ENCODE peak calls at places on chromosomes 13 and 19, in six cellular contexts. V is IMR-90, K is tibial nerve, E is sigmoid colon, W is ovary, G is suprapubic skin. N is an unnamed sample.

GRCh38 chr13:113926951-113927660 is 46.8 kb downstream of the C13orf46 start:
- DNase-seq in K (no peak), G (peak), W (no peak), V (no peak), E (no peak), N (no peak)

GRCh38 chr13:59409211-59409610 is 754.5 kb downstream of the DIAPH3 start:
- DNase-seq in W (peak), G (no peak), K (no peak), V (peak), E (peak), N (no peak)

GRCh38 chr19:23415034-23415433 is 19.8 kb upstream of the ZNF91 start:
- DNase-seq in W (no peak), G (no peak), V (no peak), K (no peak), E (no peak), N (no peak)

GRCh38 chr19:32719611-32720059 is at the start of gene TDRD12:
- DNase-seq in K (no peak), E (no peak), W (peak), G (no peak), V (no peak), N (peak)

GRCh38 chr13:21076265-21076653 is 14.9 kb upstream of the LATS2 start:
- DNase-seq in W (no peak), K (no peak), V (no peak), E (no peak), G (no peak), N (no peak)

GRCh38 chr19:30345686-30346085 is 26.5 kb upstream of the ZNF536 start:
- DNase-seq in G (peak), E (no peak), W (no peak), V (no peak), K (no peak), N (no peak)

GRCh38 chr19:16888629-16889371 is at the start of gene F2RL3:
- DNase-seq in K (no peak), V (peak), W (peak), G (peak), E (peak), N (peak)

GRCh38 chr19:45075215-45076028 is 856 bp downstream of the ZNF296 start:
- DNase-seq in K (peak), E (peak), G (peak), V (no peak), W (no peak), N (peak)

GRCh38 chr13:27020415-27020814 is 151.2 kb downstream of the USP12 start:
- DNase-seq in K (no peak), G (no peak), E (no peak), W (no peak), V (no peak), N (no peak)

GRCh38 chr19:18676692-18677091 is 6.8 kb upstream of the CRTC1 start:
- DNase-seq in G (no peak), W (no peak), V (no peak), E (no peak), K (no peak), N (no peak)

GRCh38 chr19:55304279-55304978 is 20.6 kb downstream of the BRSK1 start:
- DNase-seq in E (no peak), G (no peak), K (peak), W (peak), V (no peak), N (no peak)

GRCh38 chr19:6535558-6536137 is 4.8 kb downstream of the TNFSF9 start:
- DNase-seq in G (no peak), E (no peak), K (no peak), V (no peak), W (no peak), N (no peak)

GRCh38 chr13:42394361-42395065 is 122.6 kb downstream of the AKAP11 start:
- DNase-seq in G (no peak), V (no peak), W (no peak), K (no peak), E (no peak), N (no peak)

GRCh38 chr19:4064551-4065260 is 2.0 kb downstream of the ZBTB7A start:
- DNase-seq in W (peak), V (no peak), G (no peak), K (no peak), E (peak), N (peak)

GRCh38 chr13:21060063-21060826 is 1.1 kb downstream of the LATS2 start:
- DNase-seq in W (peak), K (peak), G (no peak), E (peak), V (peak), N (no peak)

GRCh38 chr13:101915333-101915732 is 462.9 kb downstream of the ITGBL1 start:
- DNase-seq in V (no peak), K (no peak), W (no peak), G (no peak), E (no peak), N (no peak)

GRCh38 chr19:31232871-31233270 is 116.4 kb downstream of the TSHZ3 start:
- DNase-seq in E (no peak), G (no peak), K (no peak), V (peak), W (no peak), N (no peak)

GRCh38 chr13:94419304-94419943 is 60.1 kb downstream of the DCT start:
- DNase-seq in V (peak), E (no peak), K (no peak), W (no peak), G (no peak), N (no peak)

GRCh38 chr19:18291590-18292459 is 10.4 kb upstream of the JUND start:
- DNase-seq in E (peak), K (peak), G (peak), V (peak), W (peak), N (peak)

DNA sequence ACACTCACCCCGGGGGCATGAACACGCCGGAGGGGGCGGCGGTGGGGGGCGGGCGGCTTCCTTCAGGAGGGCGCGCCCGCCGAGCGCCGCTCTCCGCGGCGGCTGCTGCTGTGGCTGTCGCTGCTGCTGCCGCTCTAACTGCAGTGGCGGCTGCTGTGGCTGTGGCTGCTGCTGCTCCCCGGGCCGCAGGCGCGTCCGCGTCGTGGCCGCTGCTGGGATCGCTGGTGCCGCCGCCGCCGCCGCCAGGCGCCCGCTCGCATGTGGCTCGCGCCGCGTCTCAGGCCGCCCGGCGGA is at the start of gene BBC3:
- DNase-seq in G (no peak), K (no peak), E (no peak), V (no peak), W (no peak), N (no peak)
- TF ChIP-seq POLR2A in G (no peak), K (peak), E (no peak), V (no peak), W (peak), N (no peak)

GRCh38 chr19:49363265-49364082 is at the start of gene DKKL1:
- DNase-seq in K (peak), G (peak), E (peak), V (peak), W (peak), N (peak)

GRCh38 chr19:49362048-49362925 is at the start of gene TEAD2:
- DNase-seq in G (peak), K (peak), E (peak), V (peak), W (peak), N (no peak)

GRCh38 chr19:49366110-49366509 is 2.4 kb downstream of the DKKL1 start:
- DNase-seq in V (no peak), W (no peak), K (no peak), G (no peak), E (no peak), N (no peak)

GRCh38 chr19:49362926-49363264 is 679 bp upstream of the TEAD2 start:
- DNase-seq in E (peak), V (peak), G (no peak), W (peak), K (peak), N (no peak)

DNA sequence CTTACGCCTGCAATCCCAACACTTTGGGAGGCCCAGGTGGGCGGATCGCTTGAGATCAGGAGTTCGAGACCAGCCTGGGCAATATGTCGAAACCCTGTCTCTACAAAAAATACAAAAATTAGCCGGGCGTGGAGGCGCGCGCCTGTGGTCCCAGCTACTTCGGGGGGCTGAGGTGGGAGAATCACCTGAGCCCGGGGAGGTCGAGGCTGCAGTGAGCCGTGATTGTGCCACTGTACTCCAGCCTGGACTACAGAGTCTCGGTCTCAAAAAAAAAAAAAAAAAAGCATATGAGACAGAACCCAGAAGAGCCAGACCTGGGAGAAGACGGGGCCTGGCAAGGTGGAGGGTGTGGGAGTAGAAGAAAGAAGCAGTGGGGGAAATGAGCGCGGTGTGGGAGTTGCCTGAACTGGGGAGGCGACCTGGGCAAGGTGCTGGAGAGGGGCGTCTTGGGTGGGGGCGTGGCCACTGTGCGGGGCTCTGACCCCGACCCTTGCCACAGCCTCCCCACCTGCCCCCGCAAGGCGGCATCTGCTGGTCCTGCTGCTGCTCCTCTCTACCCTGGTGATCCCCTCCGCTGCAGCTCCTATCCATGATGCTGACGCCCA is 508 bp downstream of the DKKL1 start:
- DNase-seq in K (no peak), W (peak), V (no peak), E (no peak), G (no peak), N (no peak)
- H3K4me3 ChIP-seq in K (peak), W (peak), V (peak), E (peak), G (peak), N (no peak)

GRCh38 chr13:44734204-44734707 is 158.1 kb upstream of the TSC22D1 start:
- DNase-seq in W (no peak), E (no peak), K (no peak), V (peak), G (no peak), N (no peak)

GRCh38 chr13:44739539-44739938 is 163.4 kb upstream of the TSC22D1 start:
- DNase-seq in V (peak), G (no peak), K (no peak), E (no peak), W (no peak), N (no peak)

GRCh38 chr13:44735806-44736205 is 159.7 kb upstream of the TSC22D1 start:
- DNase-seq in K (no peak), G (no peak), E (no peak), W (no peak), V (no peak), N (no peak)

GRCh38 chr13:44738463-44738862 is 162.3 kb upstream of the TSC22D1 start:
- DNase-seq in W (no peak), V (no peak), K (no peak), E (no peak), G (no peak), N (no peak)

DNA sequence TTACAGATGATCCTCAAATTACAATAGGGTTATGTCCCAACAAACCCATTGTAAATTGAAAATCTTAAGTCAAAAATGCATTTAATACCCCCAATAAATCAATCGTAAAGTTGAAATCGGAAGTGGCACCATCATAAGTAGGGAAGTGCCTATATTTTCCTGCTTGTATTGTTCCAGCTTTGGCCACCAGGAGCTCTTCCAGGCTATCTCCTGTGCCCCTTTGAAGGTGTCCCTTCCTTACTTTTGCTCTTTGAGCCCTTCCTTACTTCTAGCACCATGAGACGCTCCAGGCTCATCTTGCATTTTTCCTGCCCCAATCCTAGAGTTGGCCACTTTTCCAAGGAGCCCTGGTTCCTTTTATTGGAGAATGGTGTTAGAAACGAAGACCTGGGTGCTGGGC is 163.0 kb upstream of the TSC22D1 start:
- DNase-seq in W (no peak), K (no peak), V (no peak), G (no peak), E (no peak), N (no peak)
- TF ChIP-seq CTCF in W (no peak), K (no peak), V (no peak), G (no peak), E (no peak), N (no peak)

GRCh38 chr19:49490287-49491029 is 3.0 kb downstream of the RPL13A start:
- DNase-seq in V (no peak), K (no peak), E (no peak), G (no peak), W (no peak), N (no peak)
- TF ChIP-seq POLR2A in V (no peak), K (no peak), E (no peak), G (no peak), W (no peak), N (no peak)

DNA sequence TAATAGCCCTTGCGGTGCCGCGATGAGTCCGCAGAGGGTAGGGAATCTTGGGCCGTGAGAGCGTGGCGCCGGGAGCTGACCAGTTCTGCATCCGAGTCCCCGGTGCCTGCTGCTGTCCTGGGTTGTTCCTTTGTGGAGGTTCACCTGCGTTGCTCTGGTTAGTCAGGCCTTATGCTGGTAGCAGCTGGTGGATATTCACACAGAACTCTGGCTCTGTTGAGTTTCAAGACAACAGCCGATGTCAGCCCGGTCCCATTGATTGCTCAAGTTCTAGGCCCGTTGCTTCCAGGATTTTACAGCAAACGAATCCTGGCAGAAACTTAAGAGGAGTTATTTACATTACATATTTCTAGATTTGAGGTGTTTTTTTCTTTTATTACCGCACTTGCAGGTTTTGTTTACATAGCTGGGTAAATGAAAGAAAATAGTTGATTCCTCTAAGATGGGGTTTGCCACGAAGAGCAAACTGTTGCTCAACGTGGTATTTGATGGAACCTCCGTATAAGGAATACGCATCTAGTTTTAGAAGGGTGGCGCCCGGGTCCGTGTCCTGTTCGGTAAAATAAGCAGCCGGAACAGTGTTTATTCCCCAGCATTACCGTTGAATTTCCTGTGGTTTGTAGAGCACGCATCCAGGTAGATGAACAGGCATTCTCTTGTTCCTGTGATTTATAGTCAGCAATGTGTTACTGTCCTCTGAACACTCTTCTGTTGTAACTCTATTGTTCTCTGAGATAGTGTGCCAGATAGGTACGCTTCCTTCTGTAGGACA is 1.3 kb downstream of the CLDN10 start:
- DNase-seq in W (no peak), K (no peak), V (no peak), E (no peak), G (no peak), N (no peak)
- H3K4me3 ChIP-seq in W (no peak), K (no peak), V (no peak), E (no peak), G (peak), N (no peak)

DNA sequence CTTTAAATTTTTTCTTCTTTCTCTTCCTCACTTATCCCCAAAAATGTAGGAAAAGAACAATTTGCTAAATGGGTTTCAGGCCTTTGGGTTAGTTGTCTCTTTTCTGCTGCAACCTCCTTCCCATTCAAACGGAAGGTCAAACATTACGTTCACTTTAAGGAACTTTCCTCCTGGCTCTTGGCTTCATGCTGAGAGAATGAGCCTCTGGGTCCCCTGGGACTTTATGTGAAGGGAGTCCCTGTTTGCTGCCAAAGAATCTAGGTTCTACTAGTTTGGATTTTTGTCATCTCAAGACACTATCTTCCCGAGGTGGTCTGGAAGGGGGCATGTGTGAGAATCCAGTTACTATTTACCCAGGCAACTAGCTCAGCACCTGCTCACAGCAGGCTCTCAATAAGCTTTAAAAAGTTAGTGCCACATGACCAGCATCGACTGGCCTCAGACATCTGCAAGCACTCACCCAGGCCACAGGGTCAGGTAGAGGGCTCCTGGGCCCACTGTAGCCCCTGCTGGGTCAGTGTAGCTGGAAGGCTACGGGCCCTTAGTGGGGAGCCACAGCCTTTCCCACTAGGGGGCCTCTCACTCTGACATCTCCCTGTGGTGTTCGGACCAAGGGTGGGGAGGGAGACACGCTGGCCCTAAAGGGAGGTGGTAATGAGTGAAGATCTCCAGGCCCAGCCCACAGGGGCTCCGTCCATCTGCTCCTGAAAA is 40.5 kb downstream of the FAM124A start:
- DNase-seq in W (no peak), K (no peak), G (no peak), E (peak), V (no peak), N (no peak)
- TF ChIP-seq CTCF in W (no peak), K (no peak), G (no peak), E (no peak), V (no peak), N (no peak)

GRCh38 chr19:10898633-10899032 is 27.3 kb downstream of the CARM1 start:
- DNase-seq in E (no peak), K (no peak), V (no peak), G (no peak), W (no peak), N (no peak)

GRCh38 chr19:10895920-10896319 is 24.6 kb downstream of the CARM1 start:
- DNase-seq in E (no peak), W (no peak), V (no peak), K (no peak), G (no peak), N (no peak)

GRCh38 chr19:10895363-10895762 is 24.0 kb downstream of the CARM1 start:
- DNase-seq in G (no peak), W (no peak), K (no peak), V (no peak), E (no peak), N (no peak)

GRCh38 chr19:10896851-10897526 is 25.6 kb downstream of the CARM1 start:
- DNase-seq in V (peak), E (no peak), W (no peak), G (no peak), K (no peak), N (no peak)

GRCh38 chr19:10899171-10899653 is 27.9 kb downstream of the CARM1 start:
- DNase-seq in V (no peak), K (no peak), G (no peak), E (no peak), W (no peak), N (no peak)
- TF ChIP-seq POLR2A in V (no peak), K (no peak), G (no peak), E (no peak), W (no peak), N (no peak)

GRCh38 chr19:1283207-1283916 is 2.3 kb upstream of the EFNA2 start:
- DNase-seq in W (no peak), K (no peak), V (no peak), G (no peak), E (no peak), N (no peak)
- H3K4me3 ChIP-seq in W (no peak), K (no peak), V (no peak), G (no peak), E (no peak), N (no peak)

GRCh38 chr13:77563110-77563509 is 27.6 kb downstream of the SCEL start:
- DNase-seq in W (no peak), V (peak), G (no peak), E (no peak), K (no peak), N (no peak)

GRCh38 chr13:77565635-77566034 is 30.1 kb downstream of the SCEL start:
- DNase-seq in G (no peak), E (no peak), W (no peak), K (no peak), V (peak), N (no peak)
- TF ChIP-seq CTCF in G (peak), E (no peak), W (no peak), K (peak), V (peak), N (no peak)

GRCh38 chr19:576768-577438 is 4.5 kb downstream of the BSG start:
- DNase-seq in K (no peak), G (no peak), E (no peak), W (no peak), V (no peak), N (no peak)
- TF ChIP-seq POLR2A in K (no peak), G (no peak), E (no peak), W (no peak), V (no peak), N (no peak)